ENCODE peak calls at places on chromosomes 4 and X, in five cellular contexts. F, N, L, D and S are unnamed samples.
A peak's percentile ranks its signal among the peaks of the same experiment; 100 is the strongest.

GRCh38 chrX:132426695-132427281 is 62.0 kb downstream of the MBNL3 start:
- DNase-seq in F (peak; percentile 71), N (no peak), L (no peak), D (no peak), S (no peak)

GRCh38 chr4:181909368-181909767 is 333.8 kb upstream of the TENM3 start:
- DNase-seq in F (peak; percentile 68), N (no peak), L (peak; percentile 11), D (no peak), S (no peak)

GRCh38 chrX:119075271-119075670 is 2.5 kb downstream of the CT47C1 start:
- DNase-seq in F (no peak), N (no peak), L (no peak), D (no peak), S (no peak)

GRCh38 chr4:88528861-88529260 is 5.3 kb upstream of the PYURF start:
- DNase-seq in F (peak; percentile 21), N (no peak), L (no peak), D (no peak), S (no peak)

GRCh38 chr4:120826853-120827252 is 95.7 kb downstream of the PRDM5 start:
- DNase-seq in F (no peak), N (no peak), L (no peak), D (no peak), S (no peak)

GRCh38 chr4:97016186-97016945 is 1126.9 kb downstream of the STPG2 start:
- DNase-seq in F (no peak), N (no peak), L (no peak), D (no peak), S (no peak)

GRCh38 chrX:154799554-154800348 is 5.5 kb downstream of the MPP1 start:
- DNase-seq in F (no peak), N (peak; percentile 90), L (no peak), D (no peak), S (peak; percentile 71)

GRCh38 chrX:101265869-101266428 is 25.2 kb downstream of the TAF7L start:
- DNase-seq in F (peak; percentile 11), N (no peak), L (no peak), D (no peak), S (no peak)

GRCh38 chrX:18032486-18033221 is 171.6 kb upstream of the RAI2 start:
- DNase-seq in F (peak; percentile 1), N (no peak), L (no peak), D (no peak), S (no peak)

GRCh38 chr4:128819082-128819742 is 9.7 kb downstream of the JADE1 start:
- DNase-seq in F (no peak), N (no peak), L (no peak), D (no peak), S (no peak)

GRCh38 chrX:153805436-153805835 is 11.0 kb downstream of the SSR4 start:
- DNase-seq in F (no peak), N (no peak), L (no peak), D (no peak), S (no peak)

GRCh38 chr4:83074086-83074704 is 39.2 kb downstream of the COPS4 start:
- DNase-seq in F (peak; percentile 92), N (peak; percentile 75), L (peak; percentile 50), D (peak; percentile 65), S (peak; percentile 85)

GRCh38 chrX:151970661-151971060 is 3.8 kb downstream of the GABRE start:
- DNase-seq in F (peak; percentile 67), N (peak; percentile 90), L (no peak), D (no peak), S (no peak)

GRCh38 chr4:26238782-26239647 is 81.8 kb upstream of the RBPJ start:
- DNase-seq in F (peak; percentile 79), N (peak; percentile 8), L (no peak), D (no peak), S (peak; percentile 60)

GRCh38 chr4:170672571-170672970 is 582.8 kb upstream of the AADAT start:
- DNase-seq in F (peak; percentile 76), N (no peak), L (no peak), D (no peak), S (no peak)

GRCh38 chr4:161248880-161249279 is 914.9 kb downstream of the FSTL5 start:
- DNase-seq in F (no peak), N (no peak), L (no peak), D (no peak), S (no peak)

GRCh38 chrX:117376460-117376859 is 740.1 kb downstream of the KLHL13 start:
- DNase-seq in F (no peak), N (peak; percentile 2), L (no peak), D (peak; percentile 12), S (no peak)

GRCh38 chr4:158020175-158020574 is 152.7 kb downstream of the GASK1B start:
- DNase-seq in F (peak; percentile 90), N (peak; percentile 92), L (no peak), D (peak; percentile 18), S (peak; percentile 22)

GRCh38 chr4:110540606-110541440 is 64.9 kb downstream of the ENPEP start:
- DNase-seq in F (peak; percentile 36), N (no peak), L (no peak), D (no peak), S (no peak)

GRCh38 chr4:8909548-8909947 is 37.9 kb upstream of the HMX1 start:
- DNase-seq in F (no peak), N (no peak), L (no peak), D (no peak), S (no peak)

GRCh38 chrX:44431206-44431605 is 87.7 kb upstream of the EFHC2 start:
- DNase-seq in F (peak; percentile 29), N (peak; percentile 6), L (no peak), D (peak; percentile 6), S (peak; percentile 32)

GRCh38 chr4:52701207-52701606 is 42.1 kb upstream of the USP46 start:
- DNase-seq in F (no peak), N (no peak), L (no peak), D (no peak), S (no peak)

GRCh38 chrX:10769165-10769564 is 148.8 kb upstream of the MID1 start:
- DNase-seq in F (peak; percentile 73), N (no peak), L (peak; percentile 44), D (peak; percentile 2), S (no peak)

GRCh38 chr4:98284640-98285046 is 23.5 kb downstream of the RAP1GDS1 start:
- DNase-seq in F (no peak), N (no peak), L (peak; percentile 26), D (peak; percentile 89), S (no peak)

GRCh38 chrX:48590203-48591103 is 6.8 kb upstream of the WDR13 start:
- DNase-seq in F (no peak), N (peak; percentile 18), L (no peak), D (no peak), S (no peak)

GRCh38 chrX:110037181-110037580 is 34.3 kb downstream of the TMEM164 start:
- DNase-seq in F (no peak), N (no peak), L (no peak), D (no peak), S (peak; percentile 37)

GRCh38 chr4:145546556-145546955 is 64.9 kb downstream of the SMAD1 start:
- DNase-seq in F (peak; percentile 34), N (no peak), L (no peak), D (no peak), S (no peak)

GRCh38 chr4:90542216-90542615 is 415.0 kb downstream of the CCSER1 start:
- DNase-seq in F (no peak), N (no peak), L (no peak), D (no peak), S (no peak)

GRCh38 chr4:77927991-77928925 is 65.6 kb downstream of the MRPL1 start:
- DNase-seq in F (peak; percentile 51), N (peak; percentile 51), L (no peak), D (no peak), S (peak; percentile 83)

GRCh38 chr4:24470681-24471622 is 113.4 kb downstream of the DHX15 start:
- DNase-seq in F (peak; percentile 69), N (no peak), L (peak; percentile 66), D (no peak), S (no peak)

GRCh38 chr4:128812360-128812958 is 3.0 kb downstream of the JADE1 start:
- DNase-seq in F (peak; percentile 90), N (peak; percentile 76), L (peak; percentile 83), D (peak; percentile 19), S (peak; percentile 27)

GRCh38 chrX:119693032-119693995 is at the start of gene SEPTIN6:
- DNase-seq in F (peak; percentile 65), N (peak; percentile 59), L (peak; percentile 85), D (peak; percentile 51), S (peak; percentile 65)

GRCh38 chrX:134676440-134676839 is 18.2 kb upstream of the PLAC1 start:
- DNase-seq in F (peak; percentile 65), N (no peak), L (no peak), D (no peak), S (no peak)

GRCh38 chr4:10131202-10131601 is 14.6 kb upstream of the WDR1 start:
- DNase-seq in F (no peak), N (no peak), L (no peak), D (no peak), S (no peak)

GRCh38 chr4:25075129-25075528 is 44.4 kb upstream of the LGI2 start:
- DNase-seq in F (no peak), N (no peak), L (no peak), D (no peak), S (no peak)

GRCh38 chr4:26802790-26803189 is 57.9 kb upstream of the STIM2 start:
- DNase-seq in F (no peak), N (no peak), L (no peak), D (no peak), S (no peak)

GRCh38 chr4:141340458-141340857 is 119.8 kb downstream of the ZNF330 start:
- DNase-seq in F (no peak), N (no peak), L (no peak), D (no peak), S (no peak)

DNA sequence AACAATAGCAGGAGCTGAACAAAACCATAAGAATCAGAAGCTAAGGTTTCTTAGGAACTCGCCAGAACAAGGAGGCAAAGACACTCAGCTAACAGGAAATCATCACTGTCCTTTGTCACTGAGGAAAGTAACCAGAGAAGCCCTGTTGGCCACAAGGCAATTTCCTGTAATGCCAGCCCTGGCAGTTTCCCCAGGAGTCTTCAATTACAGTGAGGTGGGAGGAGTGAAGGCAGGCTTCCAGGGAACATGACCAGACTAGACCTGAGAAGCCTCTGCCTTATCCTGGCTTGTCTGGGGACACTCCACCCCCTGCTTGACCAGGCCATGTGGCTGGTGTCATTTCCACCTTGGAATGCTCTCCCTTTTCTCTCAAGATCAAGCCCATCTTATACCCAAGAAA is 125.3 kb downstream of the COL4A6 start:
- DNase-seq in F (peak; percentile 75), N (no peak), L (peak; percentile 52), D (peak; percentile 55), S (no peak)
- H3K4me1 ChIP-seq in F (no peaks in the 10 kb centered on the region), N (peaks cover 18% of the 10 kb centered on the region), L (peaks cover 37% of the 10 kb centered on the region), D (peaks cover 14% of the 10 kb centered on the region), S (no peaks in the 10 kb centered on the region)

DNA sequence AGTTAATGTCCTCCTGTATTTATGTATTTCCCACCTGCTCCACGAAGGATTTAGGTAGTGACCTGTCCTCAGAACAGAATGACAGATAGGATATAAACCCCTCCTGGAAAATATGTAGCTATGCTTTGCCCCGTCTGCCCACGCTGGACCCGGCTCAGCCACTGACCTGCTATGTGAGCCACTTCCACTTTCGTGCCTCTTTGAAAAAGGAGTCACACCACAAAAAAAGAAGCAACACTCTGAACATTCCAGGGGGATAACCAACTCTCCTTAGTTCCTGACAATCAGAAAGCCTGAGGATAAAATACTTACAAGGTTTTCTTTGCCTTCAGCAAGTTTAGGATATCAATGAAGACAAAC is 11.1 kb downstream of the ACSL1 start:
- DNase-seq in F (peak; percentile 48), N (no peak), L (no peak), D (no peak), S (no peak)
- H3K4me1 ChIP-seq in F (peaks cover 72% of the 10 kb centered on the region), N (peaks cover 78% of the 10 kb centered on the region), L (peaks cover 61% of the 10 kb centered on the region), D (peaks cover 19% of the 10 kb centered on the region), S (no peaks in the 10 kb centered on the region)

GRCh38 chr4:2869659-2870058 is 26.0 kb downstream of the ADD1 start:
- DNase-seq in F (no peak), N (no peak), L (no peak), D (no peak), S (peak; percentile 35)
- H3K4me1 ChIP-seq in F (peaks cover 74% of the 10 kb centered on the region), N (peaks cover 89% of the 10 kb centered on the region), L (peaks cover 74% of the 10 kb centered on the region), D (no peaks in the 10 kb centered on the region), S (peaks cover 9% of the 10 kb centered on the region)

GRCh38 chr4:152919826-152920225 is 16.3 kb upstream of the FHDC1 start:
- DNase-seq in F (no peak), N (no peak), L (no peak), D (no peak), S (no peak)
- H3K4me1 ChIP-seq in F (no peaks in the 10 kb centered on the region), N (no peaks in the 10 kb centered on the region), L (no peaks in the 10 kb centered on the region), D (no peaks in the 10 kb centered on the region), S (no peaks in the 10 kb centered on the region)